ENCODE peak calls at places on chromosomes 5 and 9, in eight cellular contexts. B, K, O, V, Q, A, T and D are unnamed samples.

GRCh38 chr9:126614455-126615248 is 924 bp downstream of the LMX1B start:
- DNase-seq in B (no peak), K (no peak), O (no peak), V (no peak), Q (no peak), A (no peak), T (no peak), D (peak; percentile 85)

GRCh38 chr9:136619742-136620440 is 42.8 kb upstream of the EGFL7 start:
- DNase-seq in B (peak; percentile 57), K (peak; percentile 83), O (no peak), V (no peak), Q (no peak), A (peak; percentile 65), T (no peak), D (peak; percentile 91)

GRCh38 chr5:125775896-125776295 is 647.3 kb upstream of the GRAMD2B start:
- DNase-seq in B (no peak), K (no peak), O (no peak), V (no peak), Q (no peak), A (no peak), T (no peak), D (no peak)

GRCh38 chr9:134522502-134522848 is 119.1 kb upstream of the COL5A1 start:
- DNase-seq in B (no peak), K (peak; percentile 11), O (no peak), V (no peak), Q (no peak), A (no peak), T (no peak), D (no peak)

GRCh38 chr9:135040892-135041291 is 46.6 kb upstream of the OLFM1 start:
- DNase-seq in B (no peak), K (peak; percentile 7), O (no peak), V (no peak), Q (no peak), A (no peak), T (no peak), D (no peak)

GRCh38 chr9:92332577-92333287 is 7.0 kb downstream of the CENPP start:
- DNase-seq in B (no peak), K (no peak), O (no peak), V (no peak), Q (no peak), A (no peak), T (no peak), D (no peak)

GRCh38 chr5:164345173-164345572 is 839.8 kb downstream of the MAT2B start:
- DNase-seq in B (no peak), K (no peak), O (no peak), V (no peak), Q (no peak), A (no peak), T (no peak), D (no peak)

GRCh38 chr5:40823459-40823858 is 11.6 kb downstream of the RPL37 start:
- DNase-seq in B (no peak), K (no peak), O (no peak), V (no peak), Q (no peak), A (no peak), T (no peak), D (no peak)

GRCh38 chr5:105684799-105685198 is 1985.9 kb downstream of the EFNA5 start:
- DNase-seq in B (no peak), K (no peak), O (no peak), V (no peak), Q (no peak), A (no peak), T (no peak), D (no peak)

GRCh38 chr9:127290666-127291065 is 26.1 kb downstream of the GARNL3 start:
- DNase-seq in B (no peak), K (no peak), O (no peak), V (no peak), Q (no peak), A (no peak), T (no peak), D (no peak)

GRCh38 chr5:83197326-83197725 is 120.0 kb downstream of the XRCC4 start:
- DNase-seq in B (no peak), K (no peak), O (no peak), V (no peak), Q (no peak), A (no peak), T (no peak), D (no peak)

GRCh38 chr5:96091874-96092273 is 130.2 kb upstream of the ELL2 start:
- DNase-seq in B (no peak), K (no peak), O (no peak), V (no peak), Q (no peak), A (no peak), T (no peak), D (no peak)

GRCh38 chr5:68182534-68182933 is 33.0 kb upstream of the PIK3R1 start:
- DNase-seq in B (no peak), K (no peak), O (no peak), V (no peak), Q (no peak), A (no peak), T (no peak), D (no peak)

GRCh38 chr5:68192679-68193060 is 22.9 kb upstream of the PIK3R1 start:
- DNase-seq in B (no peak), K (no peak), O (no peak), V (no peak), Q (no peak), A (no peak), T (no peak), D (no peak)

GRCh38 chr5:68189613-68190012 is 25.9 kb upstream of the PIK3R1 start:
- DNase-seq in B (no peak), K (no peak), O (no peak), V (no peak), Q (no peak), A (no peak), T (no peak), D (no peak)

GRCh38 chr5:68189171-68189570 is 26.4 kb upstream of the PIK3R1 start:
- DNase-seq in B (no peak), K (no peak), O (no peak), V (no peak), Q (no peak), A (no peak), T (no peak), D (no peak)

GRCh38 chr5:68187268-68188055 is 28.1 kb upstream of the PIK3R1 start:
- DNase-seq in B (no peak), K (no peak), O (no peak), V (no peak), Q (no peak), A (no peak), T (peak; percentile 36), D (peak; percentile 88)
- TF ChIP-seq EP300 in B (no peak), K (no peak), O (no peak), V (no peak), Q (no peak), A (no peak), T (no peak), D (no peak)

GRCh38 chr9:79154806-79155205 is 417.0 kb upstream of the TLE4 start:
- DNase-seq in B (no peak), K (no peak), O (no peak), V (no peak), Q (no peak), A (no peak), T (no peak), D (no peak)

GRCh38 chr9:79149585-79149984 is 422.2 kb upstream of the TLE4 start:
- DNase-seq in B (no peak), K (no peak), O (no peak), V (no peak), Q (no peak), A (no peak), T (no peak), D (no peak)

GRCh38 chr9:79152306-79152705 is 419.5 kb upstream of the TLE4 start:
- DNase-seq in B (no peak), K (no peak), O (no peak), V (no peak), Q (no peak), A (no peak), T (no peak), D (no peak)

GRCh38 chr9:79155308-79155707 is 416.5 kb upstream of the TLE4 start:
- DNase-seq in B (no peak), K (no peak), O (peak; percentile 13), V (no peak), Q (no peak), A (no peak), T (no peak), D (no peak)
- TF ChIP-seq EP300 in B (no peak), K (no peak), O (no peak), V (no peak), Q (no peak), A (no peak), T (no peak), D (no peak)

GRCh38 chr5:173790836-173791546 is 97.2 kb upstream of the CPEB4 start:
- DNase-seq in B (no peak), K (peak; percentile 23), O (no peak), V (no peak), Q (no peak), A (no peak), T (no peak), D (no peak)

GRCh38 chr5:173786296-173787187 is 101.6 kb upstream of the CPEB4 start:
- DNase-seq in B (no peak), K (no peak), O (no peak), V (peak; percentile 79), Q (peak; percentile 53), A (no peak), T (no peak), D (no peak)

GRCh38 chr5:173791878-173792277 is 96.3 kb upstream of the CPEB4 start:
- DNase-seq in B (no peak), K (no peak), O (no peak), V (no peak), Q (no peak), A (no peak), T (no peak), D (no peak)

GRCh38 chr5:173790177-173790719 is 97.9 kb upstream of the CPEB4 start:
- DNase-seq in B (no peak), K (peak; percentile 22), O (no peak), V (no peak), Q (no peak), A (no peak), T (no peak), D (no peak)

GRCh38 chr5:173789031-173789920 is 98.9 kb upstream of the CPEB4 start:
- DNase-seq in B (no peak), K (peak; percentile 25), O (no peak), V (no peak), Q (no peak), A (peak; percentile 79), T (no peak), D (no peak)
- TF ChIP-seq EP300 in B (no peak), K (no peak), O (no peak), V (no peak), Q (no peak), A (peak; percentile 34), T (no peak), D (no peak)

GRCh38 chr5:56908942-56909293 is 478 bp upstream of the SETD9 start:
- DNase-seq in B (peak; percentile 50), K (no peak), O (no peak), V (no peak), Q (no peak), A (no peak), T (peak; percentile 7), D (no peak)
- TF ChIP-seq EP300 in B (no peak), K (no peak), O (no peak), V (no peak), Q (no peak), A (no peak), T (no peak), D (no peak)